ENCODE peak calls at places on chromosomes 12 and 14, in six cellular contexts. P, G, T, L, Q and X are unnamed samples.

GRCh38 chr12:109817627-109818231 is 15.5 kb downstream of the TRPV4 start:
- DNase-seq in P (no peak), G (no peak), T (no peak), L (no peak), Q (no peak), X (no peak)

GRCh38 chr12:75212072-75212471 is 2.4 kb upstream of the KCNC2 start:
- DNase-seq in P (no peak), G (no peak), T (no peak), L (no peak), Q (no peak), X (no peak)

GRCh38 chr12:123271182-123271491 is 519 bp downstream of the CDK2AP1 start:
- DNase-seq in P (peak; percentile 79), G (no peak), T (no peak), L (peak; percentile 84), Q (peak; percentile 69), X (peak; percentile 90)

GRCh38 chr12:53674977-53675700 is 744 bp downstream of the ATP5MC2 start:
- DNase-seq in P (no peak), G (no peak), T (no peak), L (no peak), Q (no peak), X (no peak)

GRCh38 chr14:103867523-103867953 is 20.2 kb upstream of the PPP1R13B start:
- DNase-seq in P (no peak), G (no peak), T (no peak), L (peak; percentile 70), Q (no peak), X (no peak)

GRCh38 chr12:8628731-8629130 is 16.1 kb upstream of the AICDA start:
- DNase-seq in P (no peak), G (no peak), T (no peak), L (no peak), Q (no peak), X (no peak)

GRCh38 chr12:67958187-67958586 is 31.1 kb upstream of the IFNG-AS1 start:
- DNase-seq in P (no peak), G (no peak), T (no peak), L (no peak), Q (no peak), X (no peak)

GRCh38 chr12:124361074-124361965 is 66.4 kb downstream of the RFLNA start:
- DNase-seq in P (no peak), G (no peak), T (no peak), L (no peak), Q (no peak), X (no peak)

GRCh38 chr12:99915251-99916082 is 69.3 kb downstream of the ANKS1B start:
- DNase-seq in P (no peak), G (no peak), T (no peak), L (no peak), Q (no peak), X (no peak)

GRCh38 chr14:61965030-61965745 is 203.0 kb downstream of the SNAPC1 start:
- DNase-seq in P (no peak), G (no peak), T (no peak), L (no peak), Q (no peak), X (no peak)

GRCh38 chr12:110941391-110941790 is 21.0 kb upstream of the MYL2 start:
- DNase-seq in P (no peak), G (no peak), T (no peak), L (no peak), Q (no peak), X (peak; percentile 73)

GRCh38 chr14:20412876-20413784 is at the start of gene TEP1:
- DNase-seq in P (peak; percentile 80), G (peak; percentile 92), T (peak; percentile 96), L (peak; percentile 94), Q (peak; percentile 85), X (peak; percentile 94)

GRCh38 chr12:79451988-79452387 is 238.8 kb downstream of the PAWR start:
- DNase-seq in P (no peak), G (peak; percentile 84), T (no peak), L (no peak), Q (no peak), X (peak; percentile 85)

GRCh38 chr12:15244341-15244740 is 23.1 kb upstream of the RERG start:
- DNase-seq in P (no peak), G (no peak), T (no peak), L (no peak), Q (no peak), X (no peak)

GRCh38 chr14:80564051-80564450 is 352.7 kb upstream of the DIO2 start:
- DNase-seq in P (no peak), G (no peak), T (no peak), L (no peak), Q (no peak), X (no peak)

GRCh38 chr12:49949124-49949845 is 1.3 kb upstream of the AQP2 start:
- DNase-seq in P (no peak), G (no peak), T (no peak), L (no peak), Q (no peak), X (no peak)

GRCh38 chr12:119838781-119839180 is 38.3 kb downstream of the CIT start:
- DNase-seq in P (no peak), G (no peak), T (no peak), L (no peak), Q (no peak), X (no peak)

GRCh38 chr12:26119391-26119981 is 5.4 kb downstream of the BHLHE41 start:
- DNase-seq in P (no peak), G (no peak), T (no peak), L (no peak), Q (no peak), X (no peak)

GRCh38 chr14:39766397-39767000 is 334.3 kb upstream of the FBXO33 start:
- DNase-seq in P (no peak), G (no peak), T (no peak), L (no peak), Q (no peak), X (no peak)

GRCh38 chr12:52836491-52837175 is 2.5 kb upstream of the KRT79 start:
- DNase-seq in P (no peak), G (no peak), T (no peak), L (no peak), Q (no peak), X (no peak)

GRCh38 chr14:75299064-75299463 is 20.4 kb downstream of the FOS start:
- DNase-seq in P (no peak), G (no peak), T (no peak), L (peak; percentile 81), Q (peak; percentile 51), X (no peak)

GRCh38 chr14:38705220-38705619 is 397.8 kb downstream of the SEC23A start:
- DNase-seq in P (no peak), G (no peak), T (no peak), L (no peak), Q (no peak), X (no peak)

GRCh38 chr12:19688489-19688888 is 249.2 kb downstream of the AEBP2 start:
- DNase-seq in P (no peak), G (no peak), T (no peak), L (no peak), Q (no peak), X (no peak)

GRCh38 chr12:124057691-124058090 is 84.7 kb downstream of the ZNF664 start:
- DNase-seq in P (no peak), G (no peak), T (no peak), L (no peak), Q (no peak), X (no peak)

GRCh38 chr14:89625208-89625987 is 208.4 kb upstream of the FOXN3 start:
- DNase-seq in P (no peak), G (no peak), T (no peak), L (no peak), Q (no peak), X (no peak)

GRCh38 chr12:76471579-76471978 is 88.0 kb downstream of the OSBPL8 start:
- DNase-seq in P (no peak), G (no peak), T (no peak), L (no peak), Q (no peak), X (no peak)
- TF ChIP-seq CTCF in P (no peak), G (no peak), T (no peak), L (no peak), Q (no peak), X (no peak)

DNA sequence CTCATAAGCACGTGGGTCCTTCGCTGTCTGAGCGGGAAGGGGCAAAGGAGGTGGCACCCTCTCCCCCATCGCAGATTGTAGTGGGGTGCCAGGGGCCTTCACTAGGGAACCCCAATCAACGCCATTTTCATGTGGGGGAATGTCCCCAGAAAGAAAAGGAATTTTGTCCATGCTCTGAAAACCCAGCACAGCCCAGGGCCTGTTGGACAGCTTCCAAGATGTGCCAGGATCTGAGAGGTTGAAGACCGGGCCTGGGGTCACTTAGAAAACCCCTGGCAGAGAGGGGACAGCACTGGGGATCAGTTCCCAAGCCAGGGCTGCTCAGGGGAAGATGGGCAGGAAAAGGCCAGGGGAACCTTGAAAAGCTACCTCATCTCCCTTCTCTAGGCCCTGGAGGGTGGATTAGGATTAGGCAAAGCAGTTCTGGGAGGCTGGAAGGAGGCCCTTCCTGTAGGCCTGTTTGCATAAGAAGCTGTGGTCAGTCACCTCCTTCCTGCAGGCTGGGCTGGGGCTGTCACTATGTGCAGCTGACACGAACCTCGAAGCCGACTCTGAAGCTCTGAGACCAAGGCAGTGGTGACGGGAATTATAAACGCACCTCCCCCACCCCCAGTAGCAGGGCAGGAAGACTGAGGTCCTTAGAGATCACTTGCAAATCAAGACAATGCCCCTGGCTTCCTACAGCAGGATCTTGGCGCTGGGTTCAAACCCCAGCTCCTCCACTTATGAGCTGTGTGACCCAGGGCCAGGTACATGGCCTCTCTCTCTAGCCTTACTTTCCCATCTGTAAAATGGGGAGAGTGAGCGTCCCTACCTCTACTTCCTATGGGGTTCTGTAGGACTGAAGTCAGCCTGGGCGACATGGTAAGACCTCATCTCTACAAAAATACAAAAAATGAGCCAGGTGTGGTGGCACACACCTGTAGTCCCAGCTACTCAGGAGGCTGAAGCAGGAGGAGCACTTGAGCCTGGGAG is 29.0 kb downstream of the TESC start:
- DNase-seq in P (no peak), G (no peak), T (no peak), L (peak; percentile 53), Q (no peak), X (no peak)
- TF ChIP-seq CTCF in P (no peak), G (no peak), T (no peak), L (no peak), Q (no peak), X (no peak)

GRCh38 chr12:21659383-21659782 is 1.7 kb upstream of the LDHB start:
- DNase-seq in P (no peak), G (no peak), T (no peak), L (no peak), Q (no peak), X (no peak)
- TF ChIP-seq CTCF in P (no peak), G (no peak), T (no peak), L (no peak), Q (peak; percentile 50), X (no peak)

DNA sequence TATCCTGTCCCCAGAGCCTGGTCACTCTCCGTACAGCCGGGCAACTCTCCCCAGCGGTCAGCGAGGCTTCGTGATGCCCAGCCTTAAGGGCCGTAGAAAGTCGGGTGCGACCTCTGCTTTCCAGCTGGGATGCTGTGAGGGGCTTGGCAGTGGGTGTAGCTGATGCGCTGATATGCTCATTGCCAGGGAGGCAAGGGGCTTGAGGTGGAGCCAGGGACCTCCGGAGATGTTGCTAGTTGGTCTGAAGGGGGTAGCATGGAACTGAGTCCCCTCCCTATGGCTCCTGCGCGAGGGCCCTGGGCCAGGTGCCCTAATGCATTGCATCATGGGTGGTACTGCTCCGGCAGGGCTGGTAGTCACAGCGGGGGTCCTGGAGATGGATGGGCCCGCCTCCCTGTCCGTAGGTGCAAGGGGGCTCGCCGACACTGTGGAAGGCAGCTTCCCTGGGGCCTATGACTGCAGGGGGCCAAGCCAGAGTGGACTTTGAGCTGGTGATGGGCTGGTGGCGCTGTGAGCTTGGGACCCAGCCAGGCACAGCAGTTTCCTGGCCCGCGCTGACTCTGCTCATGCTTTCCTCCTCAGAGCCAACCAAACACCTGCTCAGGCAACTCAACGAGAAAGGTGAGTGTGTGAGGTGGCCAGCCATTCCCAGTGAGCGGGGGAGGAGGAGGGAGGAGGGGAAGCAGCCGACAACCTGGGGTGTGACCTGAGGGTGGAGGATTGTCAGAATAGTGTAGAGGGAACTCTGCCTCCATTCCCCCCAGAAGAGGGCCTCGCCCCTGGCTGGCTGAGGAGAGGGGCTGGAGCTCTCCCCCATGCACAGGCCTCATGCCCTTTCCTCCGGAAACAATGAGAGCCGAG is 32.3 kb downstream of the PLEKHG3 start:
- DNase-seq in P (no peak), G (no peak), T (no peak), L (peak; percentile 40), Q (no peak), X (no peak)
- TF ChIP-seq CTCF in P (no peak), G (no peak), T (no peak), L (no peak), Q (no peak), X (no peak)